ENCODE peak calls at places on chromosomes 13 and 19, in ten cellular contexts. H, C, S, R, Z, F, I, E, P and A are unnamed samples.

GRCh38 chr13:27650312-27650711 is 28.6 kb downstream of the POLR1D start:
- DNase-seq in R (no peak), C (no peak), E (no peak), S (no peak), F (no peak), P (no peak), I (no peak), H (no peak), Z (no peak), A (no peak)

GRCh38 chr13:44822291-44822690 is 167.0 kb downstream of the NUFIP1 start:
- DNase-seq in S (no peak), P (no peak), F (no peak), Z (no peak), H (peak; percentile 88), R (no peak), C (no peak), I (no peak), E (peak; percentile 77), A (no peak)

GRCh38 chr13:57063007-57063406 is 77.7 kb upstream of the PRR20A start:
- DNase-seq in E (no peak), Z (no peak), I (no peak), F (no peak), P (no peak), S (no peak), R (no peak), H (no peak), C (peak; percentile 0), A (no peak)

GRCh38 chr13:106619688-106620555 is 52.0 kb upstream of the ARGLU1 start:
- DNase-seq in H (peak; percentile 84), R (peak; percentile 32), I (no peak), F (no peak), C (peak; percentile 77), S (peak; percentile 77), E (peak; percentile 70), P (peak; percentile 63), Z (peak; percentile 49), A (peak; percentile 72)

GRCh38 chr19:6270076-6270745 is 9.6 kb downstream of the MLLT1 start:
- DNase-seq in E (no peak), S (no peak), C (no peak), P (no peak), R (no peak), I (no peak), H (no peak), Z (peak; percentile 33), F (no peak), A (no peak)

GRCh38 chr19:7657047-7657779 is 11.6 kb upstream of the RETN start:
- DNase-seq in E (no peak), C (no peak), F (no peak), Z (no peak), I (peak; percentile 61), H (no peak), S (no peak), P (peak; percentile 95), R (no peak), A (peak; percentile 31)

GRCh38 chr19:45307361-45307760 is 15.3 kb downstream of the CKM start:
- DNase-seq in Z (no peak), C (no peak), S (no peak), H (no peak), F (no peak), E (no peak), R (no peak), I (no peak), P (no peak), A (no peak)

GRCh38 chr19:27657271-27658051 is 1555.5 kb downstream of the UQCRFS1 start:
- DNase-seq in H (no peak), C (no peak), S (no peak), I (no peak), F (no peak), P (no peak), Z (no peak), E (no peak), R (no peak), A (no peak)

GRCh38 chr13:24187185-24187584 is 26.7 kb downstream of the SPATA13 start:
- DNase-seq in I (no peak), P (peak; percentile 58), S (no peak), H (peak; percentile 46), E (no peak), F (no peak), R (no peak), Z (peak; percentile 25), C (peak; percentile 35), A (peak; percentile 24)

GRCh38 chr19:53916004-53916403 is 6.9 kb downstream of the CACNG7 start:
- DNase-seq in C (no peak), H (no peak), R (no peak), F (no peak), S (no peak), P (no peak), E (no peak), I (no peak), Z (no peak), A (no peak)

GRCh38 chr13:97225533-97225932 is 3.4 kb downstream of the MBNL2 start:
- DNase-seq in F (no peak), H (no peak), Z (no peak), S (no peak), I (no peak), P (no peak), C (no peak), R (no peak), E (no peak), A (no peak)
- H3K4me3 ChIP-seq in F (peak overlapping the region; percentile 78), H (peak overlapping the region; percentile 70), Z (peak overlapping the region; percentile 92), S (no peak overlapping the region), I (peak overlapping the region; percentile 81), P (no peak overlapping the region), C (peak overlapping the region; percentile 74), R (peak overlapping the region; percentile 82), E (peak overlapping the region; percentile 58), A (peak overlapping the region; percentile 82)

DNA sequence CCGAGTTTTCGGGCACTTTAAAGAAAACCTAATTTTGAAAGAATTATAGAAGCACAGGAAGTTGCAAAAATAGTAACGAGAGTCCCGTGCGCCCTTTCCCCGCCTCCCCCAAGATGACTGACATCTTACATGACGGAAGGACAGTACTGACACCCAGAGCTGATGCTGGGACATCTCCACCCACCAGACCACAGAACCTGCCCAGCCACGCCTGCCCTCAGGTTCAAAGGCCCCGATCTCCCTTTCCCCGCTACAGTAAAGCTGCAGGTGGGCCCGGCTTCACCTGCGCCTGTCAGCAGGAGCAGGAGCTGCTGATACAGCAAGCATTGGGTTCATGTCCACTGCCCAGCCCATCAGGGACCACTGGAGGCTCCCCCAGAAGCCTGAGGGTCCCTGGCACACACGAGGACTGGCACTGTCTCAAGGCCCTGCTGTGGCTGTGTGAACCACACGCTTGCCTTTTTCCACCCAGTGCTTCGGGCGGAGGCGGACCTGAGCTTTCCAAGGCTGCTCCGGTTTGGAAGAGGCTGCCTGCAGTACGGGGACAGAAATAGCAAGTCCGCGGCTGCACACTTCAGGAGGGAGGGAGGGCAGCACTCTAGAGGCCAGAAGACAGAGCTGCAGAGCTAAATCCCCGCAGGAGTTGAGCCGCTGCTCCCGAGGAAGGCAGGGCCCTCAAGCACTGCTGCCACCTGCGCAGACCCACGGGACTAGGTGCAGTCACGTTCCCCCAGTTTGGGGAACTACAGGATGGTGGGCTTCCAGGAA is 8.7 kb downstream of the MAP2K2 start:
- DNase-seq in C (no peak), P (peak; percentile 32), H (no peak), I (no peak), S (peak; percentile 82), Z (no peak), F (no peak), E (no peak), R (no peak), A (no peak)
- TF ChIP-seq CTCF in C (no peak), P (no peak), H (no peak), I (no peak), S (no peak), Z (no peak), F (no peak), E (no peak), R (no peak), A (no peak)

GRCh38 chr13:51726446-51727185 is 77.3 kb downstream of the DHRS12 start:
- DNase-seq in P (no peak), E (peak; percentile 77), Z (no peak), S (no peak), H (peak; percentile 79), R (peak; percentile 29), C (peak; percentile 83), F (no peak), I (no peak), A (peak; percentile 72)

GRCh38 chr13:51723529-51723928 is 80.4 kb downstream of the DHRS12 start:
- DNase-seq in R (no peak), C (no peak), P (no peak), I (no peak), H (no peak), Z (no peak), F (no peak), E (no peak), S (no peak), A (no peak)

GRCh38 chr13:51724721-51725120 is 79.2 kb downstream of the DHRS12 start:
- DNase-seq in I (no peak), R (no peak), P (no peak), E (no peak), Z (no peak), S (no peak), F (no peak), C (no peak), H (no peak), A (no peak)

GRCh38 chr13:51717786-51718398 is 86.1 kb downstream of the DHRS12 start:
- DNase-seq in C (peak; percentile 50), P (no peak), H (no peak), I (no peak), S (no peak), F (no peak), E (no peak), R (no peak), Z (no peak), A (peak; percentile 52)

DNA sequence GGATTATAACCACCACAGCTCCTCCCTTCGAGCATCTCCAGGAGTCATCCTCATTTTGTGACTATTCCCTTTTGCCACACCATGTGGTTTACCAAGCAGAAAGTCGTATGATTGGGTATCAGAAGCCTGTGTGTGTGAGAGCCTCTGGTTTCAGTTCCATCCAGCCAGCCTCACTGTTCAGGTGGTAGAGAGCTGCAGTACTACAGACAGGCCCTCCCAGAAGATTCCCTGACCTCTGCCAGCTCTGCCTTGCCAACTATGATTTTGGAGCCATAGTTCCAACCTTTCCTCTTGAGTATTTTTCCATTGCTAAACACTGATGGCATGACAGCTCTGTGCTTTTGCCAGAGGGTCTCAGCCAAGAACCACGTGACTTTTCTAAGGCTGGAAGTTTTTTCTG is 82.5 kb downstream of the DHRS12 start:
- DNase-seq in I (no peak), E (no peak), H (no peak), C (no peak), R (no peak), P (no peak), Z (no peak), F (no peak), S (no peak), A (no peak)
- H3K4me3 ChIP-seq in I (no peak overlapping the region), E (no peak overlapping the region), H (no peak overlapping the region), C (no peak overlapping the region), R (no peak overlapping the region), P (no peak overlapping the region), Z (no peak overlapping the region), F (no peak overlapping the region), S (no peak overlapping the region), A (no peak overlapping the region)

DNA sequence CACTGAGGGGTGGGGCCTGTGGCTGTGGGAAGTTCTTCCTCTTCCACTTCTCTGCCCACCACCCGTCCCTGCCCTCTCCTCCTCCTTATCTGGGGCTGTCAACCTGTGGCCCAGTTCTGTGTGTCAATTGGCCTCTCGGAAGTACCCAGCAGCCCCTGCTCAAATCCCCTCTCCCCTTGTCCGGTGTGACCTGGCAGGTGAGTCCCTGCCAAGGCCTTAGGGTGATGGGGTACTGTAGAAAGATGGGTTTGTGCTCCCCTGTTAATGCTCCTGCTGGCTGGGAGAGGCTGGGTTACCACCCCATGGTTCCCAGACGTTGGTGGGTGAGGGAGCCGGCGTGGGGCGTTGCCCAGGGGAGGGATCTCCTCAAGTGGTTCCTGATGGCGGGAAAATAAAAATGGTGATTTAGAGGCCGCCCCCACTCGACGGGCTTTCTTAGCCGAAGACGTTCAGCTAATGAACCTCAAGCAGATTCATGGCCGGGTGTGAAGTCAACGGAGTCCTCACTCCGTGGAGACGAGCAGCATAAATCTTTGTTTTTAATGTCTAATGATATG is 141.2 kb downstream of the URI1 start:
- DNase-seq in P (no peak), I (no peak), H (no peak), S (no peak), R (no peak), C (no peak), F (no peak), E (no peak), Z (no peak), A (no peak)
- TF ChIP-seq CTCF in P (no peak), I (no peak), H (no peak), S (no peak), R (no peak), C (no peak), F (no peak), E (no peak), Z (no peak), A (no peak)